ENCODE peak calls at places on chromosomes 5 and 9, in four cellular contexts. R is neuronal stem cell, N is H9, U is H1. B is an unnamed sample.

GRCh38 chr5:66307647-66308257 is 163.7 kb downstream of the SREK1 start:
- DNase-seq in U (no peak), N (no peak), R (peak; percentile 56), B (peak; percentile 70)

GRCh38 chr5:67636091-67636490 is 439.5 kb upstream of the CD180 start:
- DNase-seq in N (no peak), R (no peak), U (no peak), B (no peak)

GRCh38 chr5:56026863-56027300 is 32.1 kb upstream of the IL6ST start:
- DNase-seq in N (no peak), U (no peak), R (no peak), B (peak; percentile 39)

GRCh38 chr5:55821731-55822512 is 29.2 kb upstream of the IL31RA start:
- DNase-seq in N (peak; percentile 51), R (no peak), U (no peak), B (peak; percentile 13)

GRCh38 chr5:40410939-40411635 is 268.6 kb upstream of the PTGER4 start:
- DNase-seq in N (no peak), R (no peak), U (no peak), B (peak; percentile 70)

GRCh38 chr5:166486348-166486747 is 1805.1 kb upstream of the WWC1 start:
- DNase-seq in U (no peak), N (no peak), R (no peak), B (no peak)

GRCh38 chr5:173594061-173594460 is 22.4 kb downstream of the BOD1 start:
- DNase-seq in R (no peak), U (no peak), N (no peak), B (no peak)

GRCh38 chr9:23663536-23663935 is 162.5 kb downstream of the ELAVL2 start:
- DNase-seq in R (no peak), U (no peak), N (no peak), B (no peak)

GRCh38 chr5:23269981-23270380 is 237.4 kb upstream of the PRDM9 start:
- DNase-seq in R (no peak), U (no peak), N (no peak), B (peak; percentile 51)

GRCh38 chr9:38067611-38067891 is 1.5 kb downstream of the SHB start:
- DNase-seq in R (no peak), U (no peak), N (peak; percentile 49), B (no peak)

GRCh38 chr5:150413176-150413901 is 629 bp upstream of the CD74 start:
- DNase-seq in R (no peak), N (no peak), U (no peak), B (no peak)

DNA sequence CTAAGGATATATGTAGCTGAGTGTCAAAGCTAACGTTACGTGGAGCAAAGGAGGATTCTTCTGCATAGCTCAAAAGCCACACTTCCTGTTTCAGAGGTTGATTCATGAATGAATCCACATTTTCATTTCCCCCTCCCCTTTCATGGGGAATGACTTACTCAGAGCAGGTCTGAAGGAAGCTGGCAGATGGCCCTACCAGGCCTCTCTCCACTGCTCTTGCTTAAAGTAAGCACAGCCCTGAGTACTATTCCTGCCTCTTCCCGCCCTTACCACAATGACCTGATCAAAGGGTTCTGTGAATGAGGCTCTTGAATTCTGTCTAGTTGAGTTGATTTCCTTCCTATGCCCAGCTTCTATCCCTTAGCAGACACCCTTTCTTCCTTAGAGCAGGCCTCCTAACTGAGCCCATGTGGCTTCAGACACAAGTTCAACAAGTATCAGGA is 6.3 kb downstream of the IGIP start:
- DNase-seq in U (no peak), R (no peak), N (no peak), B (peak; percentile 64)
- H2BK15ac ChIP-seq in U (no peak overlapping the region), R (no peak overlapping the region), N (no peak overlapping the region), B (no peak overlapping the region)

GRCh38 chr5:179268399-179268952 is 76.8 kb downstream of the ADAMTS2 start:
- DNase-seq in U (no peak), N (peak; percentile 18), R (no peak), B (no peak)

GRCh38 chr5:179266291-179267070 is 78.8 kb downstream of the ADAMTS2 start:
- DNase-seq in U (no peak), N (no peak), R (no peak), B (no peak)

GRCh38 chr5:179268966-179269693 is 76.1 kb downstream of the ADAMTS2 start:
- DNase-seq in N (peak; percentile 15), U (no peak), R (no peak), B (no peak)

GRCh38 chr5:179267071-179267670 is 78.1 kb downstream of the ADAMTS2 start:
- DNase-seq in N (peak; percentile 38), R (no peak), U (no peak), B (no peak)

GRCh38 chr5:179267671-179268071 is 77.6 kb downstream of the ADAMTS2 start:
- DNase-seq in N (peak; percentile 8), R (no peak), U (no peak), B (no peak)
- H2BK12ac ChIP-seq in N (no peak overlapping the region), R (peak overlapping the region; percentile 16), U (no peak overlapping the region), B (peak overlapping the region; percentile 87)

GRCh38 chr5:73690015-73690414 is 64.0 kb downstream of the ARHGEF28 start:
- DNase-seq in N (no peak), R (no peak), U (no peak), B (no peak)

GRCh38 chr5:73691301-73691700 is 65.3 kb downstream of the ARHGEF28 start:
- DNase-seq in R (no peak), N (no peak), U (no peak), B (no peak)

GRCh38 chr5:73684691-73685090 is 58.7 kb downstream of the ARHGEF28 start:
- DNase-seq in R (no peak), N (no peak), U (no peak), B (no peak)

GRCh38 chr5:73686912-73687311 is 60.9 kb downstream of the ARHGEF28 start:
- DNase-seq in U (no peak), N (no peak), R (no peak), B (no peak)

DNA sequence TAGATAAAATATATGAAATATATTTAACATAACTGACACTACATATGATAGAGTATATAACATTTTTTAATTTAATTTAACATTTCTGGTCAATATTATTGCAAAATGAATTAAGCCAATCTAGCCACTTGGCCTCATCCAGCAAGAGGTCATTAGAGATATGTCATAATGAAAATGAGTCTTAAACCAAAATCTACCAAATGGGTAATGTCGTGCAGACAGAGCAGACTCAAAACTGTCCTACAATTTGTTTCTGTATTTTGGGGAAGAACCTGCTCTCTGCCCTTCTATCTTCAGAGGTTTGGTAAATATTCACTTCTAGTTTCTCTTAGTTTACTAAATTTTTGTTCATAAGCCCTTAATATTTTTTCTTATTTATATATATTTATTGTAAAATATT is 61.4 kb downstream of the ARHGEF28 start:
- DNase-seq in U (no peak), R (no peak), N (no peak), B (no peak)
- H2BK5ac ChIP-seq in U (no peak overlapping the region), R (no peak overlapping the region), N (no peak overlapping the region), B (no peak overlapping the region)

DNA sequence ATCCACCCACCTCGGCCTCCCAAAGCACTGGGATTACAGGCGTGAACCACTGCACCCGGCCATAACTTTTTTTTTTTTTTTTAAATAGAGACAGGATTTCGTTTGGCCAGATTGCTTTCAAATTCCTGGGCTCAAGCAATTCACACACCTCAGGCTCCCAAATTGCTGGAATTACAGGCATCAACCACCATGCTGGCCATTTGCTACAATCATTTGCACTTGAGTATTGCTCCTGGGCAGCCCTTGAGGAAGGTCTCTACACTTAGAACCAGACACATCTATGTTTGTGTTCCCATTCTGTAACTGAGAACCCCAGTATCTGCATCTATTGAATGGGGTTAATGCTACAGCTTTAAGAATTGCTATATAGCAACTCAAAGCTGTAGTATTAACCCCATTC is 496.4 kb upstream of the TNC start:
- DNase-seq in R (no peak), N (no peak), U (no peak), B (no peak)
- H2BK15ac ChIP-seq in R (no peak overlapping the region), N (no peak overlapping the region), U (no peak overlapping the region), B (no peak overlapping the region)